ENCODE peak calls at places on chromosome 12, in six cellular contexts. N is NCI-H2171; F is WTC11; I is fibroblast of villous mesenchyme; K is smooth muscle cell of the brain vasculature; P is activated T-helper 9 cell treated with anti-CD3 and anti-CD28 coated beads, Interleukin-2, amount 50 U/mL, for 16 hours. B is an unnamed sample.

GRCh38 chr12:130953783-130954543 is at the start of gene ADGRD1:
- DNase-seq in N (no peak), F (no peak), I (peak), K (no peak), P (no peak), B (no peak)

GRCh38 chr12:132365226-132365625 is 35.8 kb upstream of the GALNT9 start:
- DNase-seq in N (no peak), F (no peak), I (no peak), K (no peak), P (no peak), B (no peak)

GRCh38 chr12:51307655-51308593 is 16.1 kb downstream of the BIN2 start:
- DNase-seq in N (no peak), F (no peak), I (peak), K (no peak), P (no peak), B (no peak)

GRCh38 chr12:49336645-49337584 is at the start of gene C1QL4:
- DNase-seq in N (peak), F (peak), I (peak), K (no peak), P (peak), B (no peak)

GRCh38 chr12:613996-614726 is 49.1 kb downstream of the NINJ2 start:
- DNase-seq in N (peak), F (peak), I (peak), K (no peak), P (no peak), B (no peak)

GRCh38 chr12:76927170-76927784 is 48.5 kb upstream of the CSRP2 start:
- DNase-seq in N (peak), F (peak), I (peak), K (peak), P (no peak), B (no peak)

GRCh38 chr12:93317227-93317626 is 60.5 kb upstream of the NUDT4 start:
- DNase-seq in N (no peak), F (no peak), I (no peak), K (no peak), P (no peak), B (no peak)

GRCh38 chr12:19129121-19129485 is 430 bp upstream of the PLEKHA5 start:
- DNase-seq in N (no peak), F (no peak), I (peak), K (no peak), P (no peak), B (no peak)

GRCh38 chr12:53480425-53481107 is 18.7 kb downstream of the MAP3K12 start:
- DNase-seq in N (no peak), F (no peak), I (no peak), K (no peak), P (no peak), B (no peak)

GRCh38 chr12:117742721-117743120 is 226.1 kb downstream of the KSR2 start:
- DNase-seq in N (no peak), F (no peak), I (no peak), K (no peak), P (no peak), B (no peak)

GRCh38 chr12:70264067-70264867 is 21.0 kb downstream of the CNOT2 start:
- DNase-seq in N (no peak), F (no peak), I (no peak), K (no peak), P (no peak), B (no peak)

GRCh38 chr12:19288603-19289244 is 150.6 kb upstream of the AEBP2 start:
- DNase-seq in N (peak), F (no peak), I (peak), K (no peak), P (no peak), B (no peak)

GRCh38 chr12:39905152-39905551 is 200.7 kb downstream of the SLC2A13 start:
- DNase-seq in N (no peak), F (no peak), I (peak), K (no peak), P (no peak), B (no peak)

GRCh38 chr12:10235761-10236631 is 23.3 kb downstream of the GABARAPL1 start:
- DNase-seq in N (no peak), F (no peak), I (peak), K (no peak), P (peak), B (no peak)

GRCh38 chr12:28770329-28770728 is 378.7 kb upstream of the FAR2 start:
- DNase-seq in N (no peak), F (no peak), I (no peak), K (no peak), P (no peak), B (no peak)

GRCh38 chr12:33041562-33041961 is 145.0 kb upstream of the PKP2 start:
- DNase-seq in N (no peak), F (no peak), I (no peak), K (no peak), P (no peak), B (no peak)

GRCh38 chr12:27560126-27560525 is 36.1 kb downstream of the PPFIBP1 start:
- DNase-seq in N (no peak), F (no peak), I (no peak), K (no peak), P (no peak), B (no peak)

GRCh38 chr12:116662612-116663144 is 75.2 kb downstream of the SPRING1 start:
- DNase-seq in N (peak), F (no peak), I (peak), K (peak), P (no peak), B (no peak)

GRCh38 chr12:94078138-94078723 is 70.1 kb upstream of the PLXNC1 start:
- DNase-seq in N (no peak), F (no peak), I (no peak), K (no peak), P (no peak), B (no peak)

GRCh38 chr12:52243774-52244614 is 11.0 kb downstream of the KRT7 start:
- DNase-seq in N (peak), F (no peak), I (peak), K (peak), P (peak), B (no peak)